ENCODE peak calls at places on chromosomes 1 and 21, in four cellular contexts. T, H, S and B are unnamed samples.

GRCh38 chr1:24886241-24886640 is 43.8 kb downstream of the RUNX3 start:
- DNase-seq in T (no peak), H (no peak), S (no peak), B (no peak)

GRCh38 chr1:37930246-37931142 is 16.4 kb downstream of the INPP5B start:
- DNase-seq in H (no peak), S (no peak), T (no peak), B (no peak)

GRCh38 chr1:232853994-232854532 is 48.8 kb downstream of the MAP10 start:
- DNase-seq in S (peak), H (no peak), T (no peak), B (no peak)

GRCh38 chr1:235612761-235613160 is 36.8 kb downstream of the GNG4 start:
- DNase-seq in S (no peak), H (no peak), T (no peak), B (no peak)

GRCh38 chr1:27388337-27389005 is 4.0 kb upstream of the GPR3 start:
- DNase-seq in S (no peak), H (peak), T (peak), B (peak)

GRCh38 chr1:2781627-2782026 is 19.9 kb downstream of the TTC34 start:
- DNase-seq in S (no peak), H (no peak), T (no peak), B (no peak)

GRCh38 chr1:211420845-211421454 is 71.0 kb downstream of the RD3 start:
- DNase-seq in H (no peak), T (no peak), S (peak), B (no peak)

GRCh38 chr21:42406201-42406601 is 2.5 kb downstream of the UBASH3A start:
- DNase-seq in S (no peak), H (no peak), T (no peak), B (no peak)

GRCh38 chr1:12130466-12131130 is 36.2 kb upstream of the TNFRSF1B start:
- DNase-seq in T (no peak), H (no peak), S (no peak), B (no peak)

GRCh38 chr1:201330541-201330940 is 46.9 kb downstream of the TNNT2 start:
- DNase-seq in T (no peak), S (no peak), H (no peak), B (no peak)

GRCh38 chr1:229105109-229105508 is 165.8 kb upstream of the RAB4A start:
- DNase-seq in S (no peak), T (no peak), H (no peak), B (no peak)

GRCh38 chr1:61055110-61055614 is 27.2 kb upstream of the NFIA start:
- DNase-seq in S (no peak), T (no peak), H (no peak), B (no peak)

GRCh38 chr21:42155045-42155855 is 63.7 kb upstream of the ABCG1 start:
- DNase-seq in S (no peak), T (no peak), H (no peak), B (no peak)

GRCh38 chr21:34192646-34193285 is 119.4 kb downstream of the MRPS6 start:
- DNase-seq in T (no peak), S (no peak), H (no peak), B (no peak)

GRCh38 chr1:3742439-3743298 is 9.6 kb upstream of the CCDC27 start:
- DNase-seq in S (no peak), T (no peak), H (no peak), B (no peak)

GRCh38 chr1:31531177-31532000 is 44.9 kb upstream of the TINAGL1 start:
- DNase-seq in S (peak), H (no peak), T (no peak), B (no peak)

GRCh38 chr1:226662704-226663326 is 76.3 kb downstream of the ITPKB start:
- DNase-seq in T (peak), H (no peak), S (peak), B (peak)

GRCh38 chr21:42560517-42561179 is 47.0 kb downstream of the SLC37A1 start:
- DNase-seq in H (peak), T (no peak), S (no peak), B (peak)

GRCh38 chr1:218763538-218763937 is 410.1 kb upstream of the LYPLAL1 start:
- DNase-seq in T (no peak), S (no peak), H (no peak), B (no peak)